ENCODE peak calls at places on chromosomes 7 and 10, in four cellular contexts. Z is GM12878, E is HL-60, L is K562. S is an unnamed sample.

GRCh38 chr7:55081854-55082603 is 63.2 kb downstream of the EGFR start:
- DNase-seq in Z (no peak), E (no peak), L (no peak), S (no peak)

GRCh38 chr10:11401314-11402222 is 209.9 kb downstream of the USP6NL start:
- DNase-seq in Z (no peak), E (no peak), L (no peak), S (no peak)

GRCh38 chr7:34175837-34176236 is 270.5 kb downstream of the BMPER start:
- DNase-seq in Z (no peak), E (no peak), L (no peak), S (no peak)

GRCh38 chr10:127737563-127738511 is 852 bp downstream of the FOXI2 start:
- DNase-seq in Z (no peak), E (no peak), L (no peak), S (no peak)

GRCh38 chr10:26840938-26841732 is 19.6 kb downstream of the ABI1 start:
- DNase-seq in Z (no peak), E (no peak), L (no peak), S (no peak)

GRCh38 chr10:51510231-51510630 is 189.2 kb downstream of the CSTF2T start:
- DNase-seq in Z (no peak), E (no peak), L (no peak), S (no peak)

GRCh38 chr10:122055252-122055651 is 66.3 kb downstream of the TACC2 start:
- DNase-seq in Z (no peak), E (no peak), L (no peak), S (no peak)

GRCh38 chr7:44982535-44982923 is 3.7 kb upstream of the MYO1G start:
- DNase-seq in Z (no peak), E (peak), L (no peak), S (no peak)

GRCh38 chr10:119425881-119426170 is 116.7 kb downstream of the RGS10 start:
- DNase-seq in Z (no peak), E (no peak), L (no peak), S (no peak)

GRCh38 chr7:115124409-115124939 is 202.6 kb downstream of the MDFIC start:
- DNase-seq in Z (no peak), E (no peak), L (no peak), S (no peak)

GRCh38 chr10:24382596-24382978 is 173.6 kb downstream of the KIAA1217 start:
- DNase-seq in Z (no peak), E (no peak), L (no peak), S (no peak)

GRCh38 chr10:83553366-83553765 is 585.9 kb upstream of the GHITM start:
- DNase-seq in Z (no peak), E (no peak), L (no peak), S (no peak)

GRCh38 chr7:126727930-126728331 is 524.8 kb downstream of the GRM8 start:
- DNase-seq in Z (no peak), E (no peak), L (peak), S (no peak)

GRCh38 chr10:7689591-7689990 is 13.5 kb upstream of the ITIH2 start:
- DNase-seq in Z (no peak), E (no peak), L (no peak), S (no peak)

GRCh38 chr7:73532224-73532623 is 10.1 kb upstream of the BAZ1B start:
- DNase-seq in Z (no peak), E (no peak), L (no peak), S (no peak)

GRCh38 chr7:45697576-45698136 is 123.5 kb downstream of the ADCY1 start:
- DNase-seq in Z (no peak), E (no peak), L (no peak), S (no peak)

GRCh38 chr10:114698271-114699185 is 40.5 kb upstream of the ABLIM1 start:
- DNase-seq in Z (no peak), E (no peak), L (no peak), S (no peak)
- TF ChIP-seq SPI1 in Z (no peak), E (no peak), L (no peak), S (no peak)

GRCh38 chr10:133377818-133378250 is 1.2 kb upstream of the PAOX start:
- DNase-seq in Z (no peak), E (no peak), L (no peak), S (no peak)

GRCh38 chr10:133378251-133379096 is 588 bp upstream of the PAOX start:
- DNase-seq in Z (no peak), E (peak), L (peak), S (no peak)

GRCh38 chr10:133381041-133381440 is 2.0 kb downstream of the PAOX start:
- DNase-seq in Z (no peak), E (no peak), L (no peak), S (no peak)

GRCh38 chr10:133379801-133380666 is 972 bp downstream of the PAOX start:
- DNase-seq in Z (no peak), E (no peak), L (no peak), S (no peak)

GRCh38 chr10:133379152-133379800 is at the start of gene PAOX:
- DNase-seq in Z (no peak), E (no peak), L (peak), S (peak)
- TF ChIP-seq SPI1 in Z (no peak), E (no peak), L (no peak), S (no peak)

DNA sequence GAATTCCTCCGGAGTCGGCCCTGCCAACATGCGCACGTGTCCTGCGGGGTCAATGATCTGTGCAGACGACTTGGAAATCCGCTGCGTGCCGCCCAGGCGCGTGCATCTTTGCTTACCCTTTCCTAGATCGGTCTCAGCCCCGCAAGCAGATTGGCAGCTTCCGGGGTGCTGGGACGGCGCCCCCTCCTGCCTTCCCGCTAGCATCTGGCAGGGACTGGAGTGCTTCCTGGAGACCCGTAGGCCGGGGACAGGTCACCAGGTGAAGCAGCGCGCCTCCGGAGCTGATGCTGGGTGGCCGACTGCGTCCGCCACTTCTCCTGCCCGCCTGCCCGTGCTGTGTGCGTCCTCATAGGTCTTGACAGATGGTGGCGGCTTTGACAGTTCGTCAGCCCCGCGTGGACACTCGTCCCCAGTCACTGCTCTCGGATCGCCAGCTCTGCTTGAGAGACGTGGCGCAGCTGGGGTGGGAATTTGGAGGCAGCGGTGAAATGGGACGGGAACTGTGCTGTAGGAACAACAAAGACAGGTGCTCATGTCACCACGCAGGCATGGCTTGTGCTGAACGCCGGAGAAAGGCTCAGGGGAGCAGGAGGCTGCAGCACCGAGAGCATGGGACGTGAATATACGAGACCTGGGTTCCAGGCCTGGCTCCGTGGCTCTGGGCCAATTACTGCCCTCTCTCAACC is 21.9 kb upstream of the KCNK18 start:
- DNase-seq in Z (no peak), E (no peak), L (no peak), S (no peak)
- TF ChIP-seq SPI1 in Z (no peak), E (no peak), L (no peak), S (no peak)

GRCh38 chr7:28993371-28993770 is 35.2 kb upstream of the TRIL start:
- DNase-seq in Z (no peak), E (no peak), L (no peak), S (no peak)
- TF ChIP-seq SPI1 in Z (no peak), E (no peak), L (no peak), S (no peak)

GRCh38 chr10:33507662-33508425 is 173.4 kb upstream of the NRP1 start:
- DNase-seq in Z (no peak), E (no peak), L (no peak), S (no peak)
- TF ChIP-seq SPI1 in Z (no peak), E (no peak), L (no peak), S (no peak)

GRCh38 chr7:70620333-70621055 is 511.4 kb upstream of the GALNT17 start:
- DNase-seq in Z (no peak), E (no peak), L (no peak), S (no peak)

GRCh38 chr7:70618020-70618551 is 513.9 kb upstream of the GALNT17 start:
- DNase-seq in Z (no peak), E (no peak), L (no peak), S (no peak)

GRCh38 chr7:70619659-70620058 is 512.3 kb upstream of the GALNT17 start:
- DNase-seq in Z (no peak), E (no peak), L (no peak), S (no peak)

GRCh38 chr7:70619130-70619529 is 512.8 kb upstream of the GALNT17 start:
- DNase-seq in Z (no peak), E (no peak), L (no peak), S (no peak)

DNA sequence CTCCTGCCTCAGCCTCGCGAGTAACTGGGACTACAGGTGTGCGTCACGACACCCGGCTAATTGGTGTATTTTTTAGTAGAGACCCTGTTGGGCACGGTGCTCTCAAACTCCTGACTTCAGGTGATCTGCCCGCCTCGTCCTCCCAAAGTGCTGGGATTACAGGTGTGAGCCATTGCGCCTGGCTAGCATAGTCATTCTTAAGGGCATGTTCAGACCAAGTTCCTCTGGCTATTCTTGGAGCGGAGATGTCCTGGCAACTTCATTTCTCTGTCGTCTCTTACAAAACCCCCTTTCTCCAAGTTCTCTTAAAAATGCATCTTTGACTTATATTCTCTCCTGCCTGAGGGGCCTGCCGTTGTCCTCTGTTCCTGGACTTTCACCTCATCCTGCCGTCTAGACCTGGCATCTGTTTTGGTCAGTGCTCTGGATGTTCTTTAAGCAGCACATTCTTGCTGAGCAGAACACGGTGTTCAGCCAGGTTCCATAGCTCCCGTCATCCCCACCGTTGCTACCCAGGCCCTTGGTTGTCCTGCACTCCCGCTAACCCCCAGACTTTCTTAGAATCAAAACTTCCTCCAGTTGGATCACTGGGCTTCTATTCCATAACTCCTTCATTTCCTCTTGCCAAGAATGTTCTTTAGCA is 509.9 kb upstream of the GALNT17 start:
- DNase-seq in Z (no peak), E (no peak), L (no peak), S (no peak)
- TF ChIP-seq SPI1 in Z (no peak), E (no peak), L (no peak), S (no peak)

GRCh38 chr10:43294892-43295291 is 28.0 kb upstream of the RASGEF1A start:
- DNase-seq in Z (no peak), E (no peak), L (no peak), S (no peak)

GRCh38 chr10:43293677-43294057 is 26.8 kb upstream of the RASGEF1A start:
- DNase-seq in Z (no peak), E (no peak), L (no peak), S (no peak)

GRCh38 chr10:43294241-43294658 is 27.4 kb upstream of the RASGEF1A start:
- DNase-seq in Z (no peak), E (no peak), L (no peak), S (no peak)

GRCh38 chr10:43295436-43295835 is 28.6 kb upstream of the RASGEF1A start:
- DNase-seq in Z (no peak), E (no peak), L (no peak), S (no peak)

GRCh38 chr10:43292745-43293676 is 26.1 kb upstream of the RASGEF1A start:
- DNase-seq in Z (no peak), E (peak), L (peak), S (no peak)
- TF ChIP-seq SPI1 in Z (no peak), E (no peak), L (no peak), S (no peak)

S was measured in GM12891.